ENCODE peak calls at places on chromosomes 13 and 19, in five cellular contexts. One of them, this sample, is unnamed.

GRCh38 chr19:29845576-29846176 is 33.9 kb downstream of the CCNE1 start:
- DNase-seq in prostate gland: peak
- DNase-seq in H9: peak
- DNase-seq in spleen: peak
- DNase-seq in ascending aorta: no peak
- DNase-seq in this sample: peak

GRCh38 chr13:36251528-36251927 is 37.2 kb upstream of the SOHLH2 start:
- DNase-seq in prostate gland: no peak
- DNase-seq in H9: no peak
- DNase-seq in spleen: no peak
- DNase-seq in ascending aorta: no peak
- DNase-seq in this sample: no peak

GRCh38 chr19:33649919-33650305 is 28.2 kb downstream of the CHST8 start:
- DNase-seq in prostate gland: no peak
- DNase-seq in H9: no peak
- DNase-seq in spleen: no peak
- DNase-seq in ascending aorta: no peak
- DNase-seq in this sample: no peak

GRCh38 chr19:1490020-1490310 is 185 bp downstream of the PCSK4 start:
- DNase-seq in prostate gland: no peak
- DNase-seq in H9: no peak
- DNase-seq in spleen: no peak
- DNase-seq in ascending aorta: no peak
- DNase-seq in this sample: peak

GRCh38 chr13:107713314-107713713 is 502.0 kb downstream of the LIG4 start:
- DNase-seq in prostate gland: no peak
- DNase-seq in H9: no peak
- DNase-seq in spleen: no peak
- DNase-seq in ascending aorta: no peak
- DNase-seq in this sample: no peak

GRCh38 chr19:6213266-6213595 is 66.5 kb downstream of the MLLT1 start:
- DNase-seq in prostate gland: no peak
- DNase-seq in H9: no peak
- DNase-seq in spleen: peak
- DNase-seq in ascending aorta: no peak
- DNase-seq in this sample: peak

GRCh38 chr13:27168086-27168485 is 3.5 kb downstream of the USP12 start:
- DNase-seq in prostate gland: no peak
- DNase-seq in H9: no peak
- DNase-seq in spleen: no peak
- DNase-seq in ascending aorta: no peak
- DNase-seq in this sample: no peak

GRCh38 chr13:60260440-60260839 is 96.7 kb upstream of the DIAPH3 start:
- DNase-seq in prostate gland: no peak
- DNase-seq in H9: peak
- DNase-seq in spleen: no peak
- DNase-seq in ascending aorta: no peak
- DNase-seq in this sample: no peak

GRCh38 chr19:42466521-42467436 is 24.0 kb upstream of the CXCL17 start:
- DNase-seq in prostate gland: no peak
- DNase-seq in H9: no peak
- DNase-seq in spleen: no peak
- DNase-seq in ascending aorta: no peak
- DNase-seq in this sample: no peak

GRCh38 chr19:52351512-52351911 is 15.5 kb downstream of the ZNF610 start:
- DNase-seq in prostate gland: no peak
- DNase-seq in H9: peak
- DNase-seq in spleen: no peak
- DNase-seq in ascending aorta: no peak
- DNase-seq in this sample: no peak

GRCh38 chr19:38684078-38684861 is 36.8 kb downstream of the ACTN4 start:
- DNase-seq in prostate gland: peak
- DNase-seq in H9: peak
- DNase-seq in spleen: no peak
- DNase-seq in ascending aorta: peak
- DNase-seq in this sample: no peak

GRCh38 chr19:38684862-38685665 is 37.6 kb downstream of the ACTN4 start:
- DNase-seq in prostate gland: no peak
- DNase-seq in H9: no peak
- DNase-seq in spleen: no peak
- DNase-seq in ascending aorta: no peak
- DNase-seq in this sample: no peak

GRCh38 chr19:38686530-38686888 is 39.1 kb downstream of the ACTN4 start:
- DNase-seq in prostate gland: no peak
- DNase-seq in H9: peak
- DNase-seq in spleen: no peak
- DNase-seq in ascending aorta: no peak
- DNase-seq in this sample: no peak

GRCh38 chr19:38687837-38688378 is 40.5 kb downstream of the ACTN4 start:
- DNase-seq in prostate gland: no peak
- DNase-seq in H9: no peak
- DNase-seq in spleen: no peak
- DNase-seq in ascending aorta: no peak
- DNase-seq in this sample: no peak

DNA sequence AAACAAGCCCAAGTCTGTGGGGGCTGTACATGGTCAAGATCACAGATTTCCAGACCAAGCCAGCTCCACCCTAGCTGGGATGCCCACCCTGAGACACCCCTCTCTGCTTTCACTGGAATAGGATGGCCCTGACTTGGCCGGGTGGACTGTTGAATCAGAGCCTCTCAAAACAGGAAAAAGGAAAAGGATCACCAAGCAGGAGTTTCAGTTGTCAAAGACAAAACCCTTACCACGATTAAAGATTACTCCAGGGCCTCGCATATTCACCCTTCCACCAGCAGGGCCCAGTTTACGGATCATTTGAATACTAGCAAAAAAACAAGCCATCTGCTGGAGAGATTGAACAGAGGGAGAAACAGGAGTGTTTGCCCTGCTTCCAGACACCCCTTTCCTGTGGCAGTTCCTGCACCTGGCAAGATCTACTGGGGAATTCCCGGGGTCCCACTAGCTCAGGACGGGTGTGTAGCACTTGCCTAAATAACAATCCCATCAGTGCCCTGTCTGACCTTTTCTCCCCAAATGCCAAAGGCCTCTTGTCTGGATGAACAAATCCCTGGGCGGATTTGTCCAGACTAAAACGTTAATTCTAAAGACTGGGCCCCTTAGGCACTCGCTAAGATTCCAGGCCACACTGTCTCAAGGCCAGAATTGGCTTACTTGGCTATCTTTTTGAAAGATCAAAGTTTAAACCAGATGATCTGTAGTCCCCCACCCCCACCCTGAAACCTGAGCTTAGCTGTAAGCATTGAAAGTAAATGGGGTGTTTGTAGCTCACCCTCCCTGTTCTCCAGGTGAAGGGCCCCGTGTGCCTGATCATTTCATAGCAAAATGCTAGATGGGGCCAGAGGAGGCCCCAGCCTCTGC is 38.4 kb downstream of the ACTN4 start:
- DNase-seq in prostate gland: no peak
- DNase-seq in H9: peak
- DNase-seq in spleen: no peak
- DNase-seq in ascending aorta: no peak
- DNase-seq in this sample: no peak
- TF ChIP-seq CTCF in prostate gland: peak
- TF ChIP-seq CTCF in H9: peak
- TF ChIP-seq CTCF in spleen: peak
- TF ChIP-seq CTCF in ascending aorta: peak
- TF ChIP-seq CTCF in this sample: peak

DNA sequence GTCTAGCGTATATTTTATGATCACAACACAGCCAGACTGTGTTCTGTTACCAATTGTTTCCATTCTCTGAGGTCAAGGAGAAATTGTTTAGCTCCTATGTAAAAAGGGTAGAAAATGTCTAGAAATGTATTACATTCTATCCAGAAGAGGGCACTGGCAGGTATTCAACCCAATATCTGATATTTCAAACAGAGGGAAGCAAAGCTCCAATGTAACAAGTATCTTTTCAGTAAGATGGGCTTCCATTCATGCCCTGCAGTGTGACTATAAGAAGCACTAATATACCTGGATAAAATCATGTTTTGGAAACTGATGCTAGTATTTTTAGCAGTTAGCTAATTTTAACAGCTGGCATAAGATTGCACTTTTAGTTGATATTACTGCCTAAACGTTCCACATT is 312.7 kb downstream of the FGF14 start:
- DNase-seq in prostate gland: no peak
- DNase-seq in H9: no peak
- DNase-seq in spleen: no peak
- DNase-seq in ascending aorta: no peak
- DNase-seq in this sample: no peak
- TF ChIP-seq CTCF in prostate gland: peak
- TF ChIP-seq CTCF in H9: no peak
- TF ChIP-seq CTCF in spleen: no peak
- TF ChIP-seq CTCF in ascending aorta: peak
- TF ChIP-seq CTCF in this sample: peak

GRCh38 chr13:94201022-94201421 is 278.5 kb downstream of the DCT start:
- DNase-seq in prostate gland: no peak
- DNase-seq in H9: no peak
- DNase-seq in spleen: no peak
- DNase-seq in ascending aorta: no peak
- DNase-seq in this sample: no peak
- TF ChIP-seq CTCF in prostate gland: no peak
- TF ChIP-seq CTCF in H9: no peak
- TF ChIP-seq CTCF in spleen: no peak
- TF ChIP-seq CTCF in ascending aorta: no peak
- TF ChIP-seq CTCF in this sample: no peak

GRCh38 chr19:53808710-53809125 is 15.4 kb downstream of the NLRP12 start:
- DNase-seq in prostate gland: no peak
- DNase-seq in H9: peak
- DNase-seq in spleen: no peak
- DNase-seq in ascending aorta: no peak
- DNase-seq in this sample: no peak
- TF ChIP-seq CTCF in prostate gland: peak
- TF ChIP-seq CTCF in H9: peak
- TF ChIP-seq CTCF in spleen: peak
- TF ChIP-seq CTCF in ascending aorta: no peak
- TF ChIP-seq CTCF in this sample: peak

GRCh38 chr13:31234729-31235128 is 35.0 kb downstream of the B3GLCT start:
- DNase-seq in prostate gland: no peak
- DNase-seq in H9: peak
- DNase-seq in spleen: no peak
- DNase-seq in ascending aorta: no peak
- DNase-seq in this sample: no peak
- TF ChIP-seq CTCF in prostate gland: no peak
- TF ChIP-seq CTCF in H9: peak
- TF ChIP-seq CTCF in spleen: no peak
- TF ChIP-seq CTCF in ascending aorta: no peak
- TF ChIP-seq CTCF in this sample: peak

DNA sequence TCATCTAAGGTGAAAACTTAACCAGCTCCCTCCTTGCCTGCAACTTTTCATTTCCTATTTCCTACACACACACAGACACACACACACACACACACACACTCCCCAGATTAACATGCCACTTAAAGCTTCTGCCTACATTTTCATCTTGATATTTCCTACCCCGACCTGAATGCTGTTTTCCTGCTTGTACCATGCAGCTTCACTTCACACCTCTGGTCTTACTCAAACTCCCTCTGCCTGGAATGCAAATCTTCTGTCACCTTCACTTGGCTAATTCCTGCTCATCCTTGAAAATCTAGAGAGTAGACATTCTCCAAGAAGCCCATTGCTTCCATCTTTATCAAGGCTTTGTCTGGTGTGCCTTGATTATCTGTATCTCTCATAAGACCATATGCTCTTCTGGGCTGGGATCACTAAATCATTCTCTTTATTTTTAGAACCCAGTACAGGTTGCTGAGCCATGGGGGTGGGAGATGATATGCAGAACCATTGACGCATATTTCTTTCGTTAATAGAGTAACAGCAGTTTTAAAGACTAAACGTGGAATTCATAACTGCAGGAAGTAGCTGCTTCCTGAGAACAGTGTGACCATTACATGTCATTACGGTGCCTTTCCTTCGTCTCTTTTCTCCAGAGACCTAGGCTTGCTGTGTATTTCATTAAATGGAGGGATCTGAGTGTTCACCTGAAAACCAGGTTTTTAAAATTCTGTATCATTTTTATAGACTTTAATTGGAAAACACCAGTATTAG is 37.7 kb downstream of the CNMD start:
- DNase-seq in prostate gland: no peak
- DNase-seq in H9: no peak
- DNase-seq in spleen: no peak
- DNase-seq in ascending aorta: no peak
- DNase-seq in this sample: no peak
- TF ChIP-seq CTCF in prostate gland: no peak
- TF ChIP-seq CTCF in H9: no peak
- TF ChIP-seq CTCF in spleen: no peak
- TF ChIP-seq CTCF in ascending aorta: no peak
- TF ChIP-seq CTCF in this sample: no peak

GRCh38 chr19:32324631-32325215 is 20.7 kb upstream of the ZNF507 start:
- DNase-seq in prostate gland: no peak
- DNase-seq in H9: no peak
- DNase-seq in spleen: no peak
- DNase-seq in ascending aorta: no peak
- DNase-seq in this sample: no peak
- TF ChIP-seq CTCF in prostate gland: no peak
- TF ChIP-seq CTCF in H9: no peak
- TF ChIP-seq CTCF in spleen: no peak
- TF ChIP-seq CTCF in ascending aorta: no peak
- TF ChIP-seq CTCF in this sample: peak